ENCODE peak calls at places on chromosomes 11 and 22, in four cellular contexts. One of them, this sample, is unnamed. For H3K36me3, the result is how much of the 10 kb centered on the place peaks cover.

GRCh38 chr11:77529685-77530084 is 55.8 kb upstream of the PAK1 start:
- DNase-seq in mesenchymal stem cell: no peak
- DNase-seq in neuronal stem cell: no peak
- DNase-seq in H1: no peak
- DNase-seq in this sample: no peak

GRCh38 chr11:70383664-70384395 is 14.5 kb upstream of the CTTN start:
- DNase-seq in H1: no peak
- DNase-seq in neuronal stem cell: no peak
- DNase-seq in mesenchymal stem cell: no peak
- DNase-seq in this sample: no peak

GRCh38 chr11:57648791-57649735 is 649 bp downstream of the YPEL4 start:
- DNase-seq in H1: no peak
- DNase-seq in neuronal stem cell: no peak
- DNase-seq in mesenchymal stem cell: peak
- DNase-seq in this sample: peak

GRCh38 chr22:35102663-35103062 is 36.7 kb downstream of the ISX start:
- DNase-seq in neuronal stem cell: no peak
- DNase-seq in H1: peak
- DNase-seq in mesenchymal stem cell: no peak
- DNase-seq in this sample: peak

GRCh38 chr11:75174348-75174747 is 23.4 kb downstream of the SLCO2B1 start:
- DNase-seq in mesenchymal stem cell: no peak
- DNase-seq in H1: no peak
- DNase-seq in neuronal stem cell: no peak
- DNase-seq in this sample: no peak

GRCh38 chr11:2360081-2360642 is 16.9 kb upstream of the CD81 start:
- DNase-seq in neuronal stem cell: no peak
- DNase-seq in H1: no peak
- DNase-seq in mesenchymal stem cell: no peak
- DNase-seq in this sample: no peak

GRCh38 chr11:7511405-7511804 is 2.4 kb upstream of the PPFIBP2 start:
- DNase-seq in H1: no peak
- DNase-seq in neuronal stem cell: no peak
- DNase-seq in mesenchymal stem cell: no peak
- DNase-seq in this sample: no peak

GRCh38 chr11:41954034-41954433 is 494.6 kb upstream of the LRRC4C start:
- DNase-seq in neuronal stem cell: no peak
- DNase-seq in H1: no peak
- DNase-seq in mesenchymal stem cell: no peak
- DNase-seq in this sample: no peak

GRCh38 chr22:29700206-29700948 is 19.4 kb upstream of the CABP7 start:
- DNase-seq in mesenchymal stem cell: no peak
- DNase-seq in H1: no peak
- DNase-seq in neuronal stem cell: no peak
- DNase-seq in this sample: peak

GRCh38 chr11:43504316-43504950 is 145.7 kb downstream of the TTC17 start:
- DNase-seq in neuronal stem cell: no peak
- DNase-seq in H1: peak
- DNase-seq in mesenchymal stem cell: no peak
- DNase-seq in this sample: peak

GRCh38 chr11:65134240-65134951 is at the start of gene SYVN1:
- DNase-seq in mesenchymal stem cell: peak
- DNase-seq in H1: no peak
- DNase-seq in neuronal stem cell: peak
- DNase-seq in this sample: peak

GRCh38 chr11:80698646-80699045 is 1257.8 kb upstream of the TENM4 start:
- DNase-seq in neuronal stem cell: no peak
- DNase-seq in mesenchymal stem cell: no peak
- DNase-seq in H1: no peak
- DNase-seq in this sample: peak

GRCh38 chr22:29883831-29884139 is 811 bp downstream of the MTMR3 start:
- DNase-seq in neuronal stem cell: no peak
- DNase-seq in H1: no peak
- DNase-seq in mesenchymal stem cell: no peak
- DNase-seq in this sample: no peak

GRCh38 chr11:133988686-133989410 is 32.1 kb upstream of the IGSF9B start:
- DNase-seq in H1: no peak
- DNase-seq in mesenchymal stem cell: no peak
- DNase-seq in neuronal stem cell: no peak
- DNase-seq in this sample: no peak

GRCh38 chr11:59173080-59173963 is 1.4 kb downstream of the DTX4 start:
- DNase-seq in mesenchymal stem cell: peak
- DNase-seq in H1: no peak
- DNase-seq in neuronal stem cell: no peak
- DNase-seq in this sample: peak

GRCh38 chr11:69889400-69890372 is 70.5 kb upstream of the FGF3 start:
- DNase-seq in H1: no peak
- DNase-seq in neuronal stem cell: no peak
- DNase-seq in mesenchymal stem cell: no peak
- DNase-seq in this sample: no peak

GRCh38 chr11:3834349-3835099 is 6.2 kb downstream of the RHOG start:
- DNase-seq in neuronal stem cell: no peak
- DNase-seq in mesenchymal stem cell: no peak
- DNase-seq in H1: no peak
- DNase-seq in this sample: no peak

GRCh38 chr11:73648629-73649046 is 2.3 kb downstream of the PLEKHB1 start:
- DNase-seq in H1: no peak
- DNase-seq in neuronal stem cell: no peak
- DNase-seq in mesenchymal stem cell: no peak
- DNase-seq in this sample: no peak

GRCh38 chr11:27215471-27216267 is 147.3 kb downstream of the CCDC34 start:
- DNase-seq in H1: no peak
- DNase-seq in mesenchymal stem cell: no peak
- DNase-seq in neuronal stem cell: no peak
- DNase-seq in this sample: no peak

GRCh38 chr11:1628506-1629325 is 859 bp upstream of the KRTAP5-5 start:
- DNase-seq in neuronal stem cell: peak
- DNase-seq in H1: peak
- DNase-seq in mesenchymal stem cell: peak
- DNase-seq in this sample: no peak

GRCh38 chr11:125270711-125271110 is 106.2 kb downstream of the PKNOX2 start:
- DNase-seq in mesenchymal stem cell: no peak
- DNase-seq in neuronal stem cell: no peak
- DNase-seq in H1: no peak
- DNase-seq in this sample: no peak

GRCh38 chr22:38756631-38757463 is 1.0 kb upstream of the SUN2 start:
- DNase-seq in neuronal stem cell: no peak
- DNase-seq in H1: no peak
- DNase-seq in mesenchymal stem cell: no peak
- DNase-seq in this sample: peak

GRCh38 chr11:86637976-86638375 is 34.4 kb downstream of the ME3 start:
- DNase-seq in H1: no peak
- DNase-seq in mesenchymal stem cell: peak
- DNase-seq in neuronal stem cell: no peak
- DNase-seq in this sample: no peak

GRCh38 chr11:73308003-73308962 is at the start of gene ARHGEF17:
- DNase-seq in H1: no peak
- DNase-seq in mesenchymal stem cell: peak
- DNase-seq in neuronal stem cell: peak
- DNase-seq in this sample: peak

GRCh38 chr11:64566042-64566914 is 24.7 kb upstream of the SLC22A12 start:
- DNase-seq in neuronal stem cell: peak
- DNase-seq in mesenchymal stem cell: peak
- DNase-seq in H1: no peak
- DNase-seq in this sample: peak

GRCh38 chr11:121557348-121557747 is 104.6 kb upstream of the SORL1-AS1 start:
- DNase-seq in mesenchymal stem cell: peak
- DNase-seq in H1: no peak
- DNase-seq in neuronal stem cell: no peak
- DNase-seq in this sample: no peak

GRCh38 chr11:47991266-47991830 is 11.0 kb downstream of the PTPRJ start:
- DNase-seq in mesenchymal stem cell: peak
- DNase-seq in H1: no peak
- DNase-seq in neuronal stem cell: no peak
- DNase-seq in this sample: no peak

GRCh38 chr22:49825944-49826602 is 1.6 kb downstream of the BRD1 start:
- DNase-seq in mesenchymal stem cell: peak
- DNase-seq in neuronal stem cell: no peak
- DNase-seq in H1: no peak
- DNase-seq in this sample: peak

GRCh38 chr11:56932572-56933235 is 56.0 kb upstream of the OR5AK2 start:
- DNase-seq in H1: no peak
- DNase-seq in neuronal stem cell: no peak
- DNase-seq in mesenchymal stem cell: no peak
- DNase-seq in this sample: peak

GRCh38 chr22:20885017-20885556 is 26.3 kb downstream of the SNAP29 start:
- DNase-seq in H1: no peak
- DNase-seq in mesenchymal stem cell: no peak
- DNase-seq in neuronal stem cell: no peak
- DNase-seq in this sample: no peak

GRCh38 chr22:28051787-28052356 is 132.8 kb upstream of the PITPNB start:
- DNase-seq in neuronal stem cell: peak
- DNase-seq in mesenchymal stem cell: peak
- DNase-seq in H1: peak
- DNase-seq in this sample: peak

GRCh38 chr22:20229916-20230775 is 38.0 kb downstream of the RTN4R start:
- DNase-seq in mesenchymal stem cell: no peak
- DNase-seq in H1: no peak
- DNase-seq in neuronal stem cell: no peak
- DNase-seq in this sample: no peak

GRCh38 chr22:50010676-50011446 is 1.7 kb downstream of the IL17REL start:
- DNase-seq in mesenchymal stem cell: no peak
- DNase-seq in H1: no peak
- DNase-seq in neuronal stem cell: no peak
- DNase-seq in this sample: no peak

GRCh38 chr11:17740649-17741235 is 6.2 kb downstream of the KCNC1 start:
- DNase-seq in neuronal stem cell: no peak
- DNase-seq in H1: no peak
- DNase-seq in mesenchymal stem cell: no peak
- DNase-seq in this sample: no peak

GRCh38 chr22:32986773-32987050 is 71.5 kb downstream of the SYN3 start:
- DNase-seq in neuronal stem cell: no peak
- DNase-seq in mesenchymal stem cell: no peak
- DNase-seq in H1: no peak
- DNase-seq in this sample: no peak

GRCh38 chr11:12845739-12846358 is 163.3 kb upstream of the RASSF10 start:
- DNase-seq in mesenchymal stem cell: peak
- DNase-seq in neuronal stem cell: no peak
- DNase-seq in H1: no peak
- DNase-seq in this sample: no peak

GRCh38 chr11:12842933-12843636 is 166.0 kb upstream of the RASSF10 start:
- DNase-seq in H1: no peak
- DNase-seq in neuronal stem cell: peak
- DNase-seq in mesenchymal stem cell: peak
- DNase-seq in this sample: no peak

GRCh38 chr11:12838463-12839120 is 164.4 kb downstream of the TEAD1 start:
- DNase-seq in mesenchymal stem cell: no peak
- DNase-seq in H1: no peak
- DNase-seq in neuronal stem cell: no peak
- DNase-seq in this sample: peak

GRCh38 chr11:12840871-12841516 is 166.8 kb downstream of the TEAD1 start:
- DNase-seq in neuronal stem cell: no peak
- DNase-seq in H1: no peak
- DNase-seq in mesenchymal stem cell: peak
- DNase-seq in this sample: no peak

DNA sequence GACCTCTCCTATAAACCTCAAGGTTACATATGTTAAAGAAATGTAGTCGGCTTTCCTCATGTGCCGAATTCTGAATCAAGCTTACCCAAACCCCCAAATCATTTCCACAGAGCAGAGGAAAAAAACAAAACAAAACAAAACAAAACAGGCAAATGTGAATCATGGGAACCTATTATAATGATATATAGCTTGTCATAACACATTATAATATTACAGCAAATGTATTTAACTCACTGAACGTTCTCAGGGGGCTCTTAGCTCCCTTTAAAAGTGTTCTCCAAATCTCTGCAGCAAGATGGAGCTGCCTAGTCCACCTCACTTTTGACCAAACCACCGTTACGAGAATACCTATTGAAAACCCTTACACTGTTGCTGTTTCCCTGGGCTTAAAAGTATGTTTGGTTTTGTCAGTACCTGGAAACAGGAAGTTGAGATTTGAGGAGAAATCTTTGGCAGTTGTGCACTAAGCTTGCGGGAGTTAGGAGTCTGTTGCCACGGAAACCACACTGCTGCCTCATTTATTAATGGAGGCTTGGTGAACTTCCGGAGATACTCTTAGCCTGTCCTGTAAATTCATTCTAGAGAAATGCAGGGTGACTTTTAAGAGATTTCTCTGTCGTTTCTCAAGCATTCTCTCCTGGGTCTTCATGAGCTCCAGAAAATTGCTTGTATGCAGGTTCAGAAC is 167.0 kb upstream of the RASSF10 start:
- DNase-seq in neuronal stem cell: no peak
- DNase-seq in mesenchymal stem cell: peak
- DNase-seq in H1: no peak
- DNase-seq in this sample: peak
- H2BK12ac ChIP-seq in neuronal stem cell: no peak
- H2BK12ac ChIP-seq in mesenchymal stem cell: no peak
- H2BK12ac ChIP-seq in H1: no peak
- H2BK12ac ChIP-seq in this sample: no peak

GRCh38 chr11:20854214-20854613 is 184.8 kb downstream of the NELL1 start:
- DNase-seq in H1: no peak
- DNase-seq in neuronal stem cell: peak
- DNase-seq in mesenchymal stem cell: no peak
- DNase-seq in this sample: no peak
- H3K36me3 ChIP-seq in H1: under half
- H3K36me3 ChIP-seq in neuronal stem cell: under half
- H3K36me3 ChIP-seq in mesenchymal stem cell: under half
- H3K36me3 ChIP-seq in this sample: under half

GRCh38 chr11:84685976-84686375 is 941.2 kb downstream of the DLG2 start:
- DNase-seq in mesenchymal stem cell: no peak
- DNase-seq in neuronal stem cell: no peak
- DNase-seq in H1: no peak
- DNase-seq in this sample: no peak
- H2BK12ac ChIP-seq in mesenchymal stem cell: no peak
- H2BK12ac ChIP-seq in neuronal stem cell: no peak
- H2BK12ac ChIP-seq in H1: no peak
- H2BK12ac ChIP-seq in this sample: no peak

DNA sequence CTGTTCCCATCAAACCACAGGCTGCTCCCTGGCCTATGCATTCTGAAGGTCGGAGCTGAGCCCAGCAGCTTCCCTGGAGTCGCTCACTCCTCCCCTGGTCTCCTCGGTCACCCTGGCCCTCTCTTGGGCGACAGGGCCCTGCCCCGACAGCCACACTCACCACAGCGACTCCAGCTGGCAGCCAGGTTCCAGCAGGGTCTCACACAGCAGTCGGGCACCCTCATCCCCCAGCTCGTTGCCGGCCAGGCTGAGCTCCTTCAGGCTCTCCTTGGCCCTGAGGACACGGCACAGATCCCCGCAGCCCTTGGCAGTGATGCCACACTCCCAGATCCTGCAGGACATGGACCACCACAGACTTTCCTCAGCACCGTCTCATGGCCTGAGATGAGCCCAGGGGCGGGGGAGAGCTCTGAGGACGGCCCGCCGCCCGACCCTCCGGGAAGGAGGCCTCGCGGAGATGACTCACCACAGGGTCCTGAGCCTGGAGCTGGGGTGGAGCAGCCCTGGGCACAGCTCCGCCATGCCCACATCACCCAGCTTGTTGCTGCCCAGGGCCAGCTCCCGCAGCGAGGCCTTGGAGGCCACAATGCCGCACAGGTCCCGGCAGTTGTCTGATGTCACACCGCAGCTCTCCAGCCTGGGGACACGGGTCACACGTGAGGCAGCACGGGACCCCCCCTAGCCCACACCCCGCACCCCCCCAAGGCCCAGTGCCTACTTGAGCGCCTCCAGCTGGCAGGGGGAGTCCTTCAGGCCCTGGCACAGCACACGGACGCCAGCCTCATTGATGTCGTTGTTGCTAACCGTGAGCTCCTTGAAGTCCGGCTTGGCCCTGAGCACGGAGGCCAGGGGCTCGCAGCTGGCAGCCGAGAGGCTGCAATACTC is 8.5 kb downstream of the RNH1 start:
- DNase-seq in H1: no peak
- DNase-seq in mesenchymal stem cell: no peak
- DNase-seq in neuronal stem cell: no peak
- DNase-seq in this sample: no peak
- H3K36me3 ChIP-seq in H1: under half
- H3K36me3 ChIP-seq in mesenchymal stem cell: half or more
- H3K36me3 ChIP-seq in neuronal stem cell: half or more
- H3K36me3 ChIP-seq in this sample: half or more